ENCODE peak calls at places on chromosome 19, in ten cellular contexts. F is MCF 10A; A is prostate gland; U is esophagus squamous epithelium; D is HuH-7; J is stimulated activated naive CD4-positive, alpha-beta T cell; M is thoracic aorta; I is activated T-helper 1 cell treated with Interleukin-2 at 50 U/mL for 16 hours; Q is GOT3; K is GM04504. B is an unnamed sample.

GRCh38 chr19:49786432-49786831 is 19.6 kb downstream of the AP2A1 start:
- DNase-seq in K (peak), Q (no peak), D (no peak), F (peak), I (no peak), M (no peak), U (no peak), J (no peak), A (no peak), B (no peak)

GRCh38 chr19:926595-927043 is 784 bp downstream of the ARID3A start:
- DNase-seq in J (peak), M (no peak), Q (no peak), K (no peak), A (no peak), D (no peak), U (no peak), I (no peak), F (peak), B (no peak)

GRCh38 chr19:6590458-6591319 is at the start of gene CD70:
- DNase-seq in D (no peak), K (no peak), F (peak), I (no peak), A (no peak), M (no peak), J (no peak), Q (peak), U (no peak), B (peak)

GRCh38 chr19:58218899-58219298 is 9.8 kb upstream of the ZNF544 start:
- DNase-seq in Q (no peak), M (no peak), A (no peak), D (no peak), K (no peak), U (no peak), J (no peak), F (peak), I (peak), B (no peak)

GRCh38 chr19:51799998-51800848 is 5.3 kb downstream of the FPR3 start:
- DNase-seq in U (no peak), M (no peak), A (no peak), F (no peak), K (no peak), I (no peak), D (no peak), Q (no peak), J (no peak), B (no peak)

GRCh38 chr19:58128041-58128685 is 22.4 kb downstream of the ZNF329 start:
- DNase-seq in M (no peak), D (no peak), U (no peak), F (no peak), A (no peak), J (no peak), K (no peak), I (no peak), Q (no peak), B (no peak)

GRCh38 chr19:36528921-36529518 is 949 bp upstream of the ZNF260 start:
- DNase-seq in D (peak), Q (no peak), A (no peak), M (no peak), F (peak), K (no peak), J (no peak), U (no peak), I (no peak), B (peak)

GRCh38 chr19:5826531-5827341 is 12.8 kb downstream of the FUT6 start:
- DNase-seq in F (peak), J (peak), A (peak), I (no peak), U (no peak), D (peak), Q (no peak), K (no peak), M (no peak), B (no peak)

GRCh38 chr19:11142528-11143171 is 12.9 kb downstream of the SPC24 start:
- DNase-seq in F (peak), M (peak), J (no peak), Q (peak), A (peak), D (peak), I (no peak), U (no peak), K (peak), B (no peak)

GRCh38 chr19:27867981-27868380 is 1345.0 kb downstream of the UQCRFS1 start:
- DNase-seq in J (no peak), K (no peak), M (no peak), I (no peak), Q (no peak), A (no peak), U (no peak), D (no peak), F (no peak), B (no peak)

GRCh38 chr19:10353793-10354391 is 14.5 kb upstream of the ICAM3 start:
- DNase-seq in F (no peak), K (no peak), J (peak), M (no peak), A (no peak), D (no peak), I (no peak), Q (no peak), U (no peak), B (peak)

GRCh38 chr19:6963937-6964336 is 57.3 kb downstream of the MBD3L2B start:
- DNase-seq in J (peak), U (no peak), M (no peak), F (peak), A (no peak), K (no peak), I (peak), Q (no peak), D (no peak), B (peak)

GRCh38 chr19:1235625-1236538 is 1.9 kb downstream of the CBARP start:
- DNase-seq in Q (no peak), A (no peak), I (no peak), D (no peak), J (no peak), M (no peak), K (no peak), U (no peak), F (no peak), B (no peak)

GRCh38 chr19:30870861-30871260 is 478.4 kb downstream of the TSHZ3 start:
- DNase-seq in M (no peak), U (no peak), D (no peak), Q (no peak), K (no peak), J (no peak), F (no peak), I (no peak), A (no peak), B (no peak)

GRCh38 chr19:12095111-12095790 is 30.7 kb downstream of the ZNF844 start:
- DNase-seq in Q (no peak), M (no peak), I (no peak), U (no peak), D (no peak), F (no peak), A (no peak), J (no peak), K (no peak), B (no peak)

GRCh38 chr19:18109731-18110671 is 12.4 kb downstream of the MAST3 start:
- DNase-seq in Q (peak), A (no peak), J (peak), U (no peak), I (no peak), M (no peak), D (peak), K (no peak), F (peak), B (peak)

GRCh38 chr19:3509566-3509989 is 3.5 kb downstream of the FZR1 start:
- DNase-seq in I (no peak), K (peak), Q (no peak), M (no peak), F (peak), J (no peak), U (no peak), A (no peak), D (no peak), B (no peak)

GRCh38 chr19:8370176-8371010 is 6.4 kb downstream of the ANGPTL4 start:
- DNase-seq in I (no peak), K (no peak), U (no peak), F (peak), A (no peak), Q (no peak), M (no peak), D (no peak), J (no peak), B (no peak)

GRCh38 chr19:40685563-40685962 is 4.9 kb downstream of the NUMBL start:
- DNase-seq in J (no peak), A (no peak), U (no peak), M (no peak), I (no peak), F (no peak), K (no peak), D (no peak), Q (no peak), B (no peak)

GRCh38 chr19:3982701-3983541 is 2.3 kb downstream of the EEF2 start:
- DNase-seq in M (no peak), A (no peak), I (no peak), F (peak), J (no peak), K (no peak), D (no peak), Q (no peak), U (no peak), B (no peak)

GRCh38 chr19:2327773-2328400 is 499 bp downstream of the LSM7 start:
- DNase-seq in M (peak), U (no peak), Q (no peak), K (peak), F (peak), A (no peak), J (peak), I (no peak), D (no peak), B (peak)